ENCODE peak calls at places on chromosomes 5 and 9, in ten cellular contexts. H is HFF-Myc; I is CD4-positive, alpha-beta T cell; F is Peyer's patch; Z is ascending aorta; E is progenitor cell of endocrine pancreas; Y is neural crest cell; L is BJ; O is glutamatergic neuron; N is pancreas. T is an unnamed sample.

GRCh38 chr5:106699198-106699597 is 971.5 kb downstream of the EFNA5 start:
- DNase-seq in H (no peak), I (no peak), F (no peak), Z (no peak), E (no peak), Y (no peak), L (no peak), O (peak; percentile 23), N (no peak), T (no peak)

GRCh38 chr9:5554254-5554653 is 43.9 kb downstream of the PDCD1LG2 start:
- DNase-seq in H (no peak), I (no peak), F (no peak), Z (no peak), E (no peak), Y (no peak), L (no peak), O (no peak), N (no peak), T (no peak)

GRCh38 chr5:73960023-73960422 is 334.0 kb downstream of the ARHGEF28 start:
- DNase-seq in H (no peak), I (no peak), F (no peak), Z (no peak), E (no peak), Y (no peak), L (no peak), O (no peak), N (no peak), T (no peak)

GRCh38 chr9:110949081-110949480 is 89.2 kb downstream of the LPAR1 start:
- DNase-seq in H (no peak), I (no peak), F (no peak), Z (no peak), E (no peak), Y (no peak), L (no peak), O (no peak), N (no peak), T (no peak)

GRCh38 chr5:107604990-107605389 is 65.7 kb downstream of the EFNA5 start:
- DNase-seq in H (peak; percentile 63), I (no peak), F (no peak), Z (no peak), E (no peak), Y (no peak), L (peak; percentile 3), O (no peak), N (no peak), T (no peak)

GRCh38 chr9:33233659-33234335 is 6.2 kb upstream of the SPINK4 start:
- DNase-seq in H (peak; percentile 73), I (no peak), F (peak; percentile 94), Z (no peak), E (no peak), Y (no peak), L (peak; percentile 38), O (no peak), N (peak; percentile 93), T (no peak)

GRCh38 chr5:149730620-149731331 is 666 bp downstream of the PPARGC1B start:
- DNase-seq in H (no peak), I (peak; percentile 24), F (peak; percentile 74), Z (no peak), E (no peak), Y (peak; percentile 40), L (no peak), O (peak; percentile 63), N (peak; percentile 49), T (no peak)

GRCh38 chr9:34047864-34048729 is 590 bp downstream of the UBAP2 start:
- DNase-seq in H (no peak), I (peak; percentile 35), F (peak; percentile 70), Z (peak; percentile 62), E (peak; percentile 27), Y (peak; percentile 19), L (no peak), O (peak; percentile 56), N (peak; percentile 62), T (peak; percentile 46)

GRCh38 chr5:157479166-157479565 is 19.2 kb downstream of the NIPAL4 start:
- DNase-seq in H (no peak), I (no peak), F (no peak), Z (no peak), E (no peak), Y (no peak), L (no peak), O (no peak), N (no peak), T (no peak)

GRCh38 chr5:123520677-123521247 is 8.8 kb downstream of the CSNK1G3 start:
- DNase-seq in H (no peak), I (no peak), F (no peak), Z (no peak), E (no peak), Y (no peak), L (no peak), O (no peak), N (no peak), T (no peak)

GRCh38 chr5:55564716-55565115 is 30.0 kb upstream of the PLPP1 start:
- DNase-seq in H (no peak), I (no peak), F (no peak), Z (no peak), E (no peak), Y (no peak), L (no peak), O (no peak), N (no peak), T (no peak)

GRCh38 chr9:15524845-15525455 is 14.2 kb upstream of the PSIP1 start:
- DNase-seq in H (no peak), I (no peak), F (no peak), Z (no peak), E (no peak), Y (no peak), L (no peak), O (no peak), N (no peak), T (no peak)

GRCh38 chr5:147050172-147050571 is 171.6 kb upstream of the PPP2R2B start:
- DNase-seq in H (no peak), I (no peak), F (no peak), Z (no peak), E (no peak), Y (no peak), L (no peak), O (no peak), N (no peak), T (no peak)

GRCh38 chr9:104802906-104803305 is 39.0 kb downstream of the NIPSNAP3B start:
- DNase-seq in H (no peak), I (no peak), F (no peak), Z (no peak), E (no peak), Y (no peak), L (no peak), O (no peak), N (no peak), T (no peak)

GRCh38 chr9:104805441-104805840 is 41.5 kb downstream of the NIPSNAP3B start:
- DNase-seq in H (no peak), I (no peak), F (no peak), Z (no peak), E (no peak), Y (no peak), L (no peak), O (no peak), N (no peak), T (no peak)

GRCh38 chr9:104810421-104811339 is 46.8 kb downstream of the NIPSNAP3B start:
- DNase-seq in H (no peak), I (no peak), F (no peak), Z (no peak), E (no peak), Y (no peak), L (no peak), O (no peak), N (peak; percentile 72), T (no peak)

GRCh38 chr9:104808030-104808614 is 44.2 kb downstream of the NIPSNAP3B start:
- DNase-seq in H (no peak), I (no peak), F (no peak), Z (no peak), E (no peak), Y (no peak), L (no peak), O (no peak), N (no peak), T (no peak)
- TF ChIP-seq CTCF in H (peak; percentile 25), I (no peak), F (no peak), Z (no peak), E (peak; percentile 35), Y (peak; percentile 31), L (peak; percentile 43), O (no peak), N (no peak), T (peak; percentile 27)

DNA sequence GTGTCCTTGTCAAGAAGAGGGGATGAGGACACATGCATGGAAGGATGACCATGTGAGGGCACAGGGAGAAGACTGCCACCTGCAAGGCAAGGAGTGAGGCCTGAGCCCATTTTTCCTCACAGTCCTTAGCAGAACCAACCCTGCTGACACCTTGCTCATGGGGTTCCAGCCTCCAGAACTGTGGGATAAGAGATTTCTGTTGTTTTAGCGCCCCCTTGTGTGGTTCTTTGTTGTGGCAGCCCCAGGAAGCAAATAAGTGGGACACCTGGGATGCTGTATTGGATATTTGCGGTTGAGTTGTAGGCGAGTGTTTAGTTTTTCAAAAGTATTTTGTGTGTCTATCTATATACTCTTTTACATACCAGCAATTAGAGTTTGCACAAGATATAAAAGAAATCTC is 206.4 kb downstream of the NXNL2 start:
- DNase-seq in H (no peak), I (no peak), F (no peak), Z (no peak), E (no peak), Y (no peak), L (no peak), O (no peak), N (no peak), T (no peak)
- TF ChIP-seq CTCF in H (peak; percentile 54), I (no peak), F (no peak), Z (no peak), E (peak; percentile 40), Y (peak; percentile 52), L (peak; percentile 30), O (peak; percentile 35), N (no peak), T (peak; percentile 53)

GRCh38 chr9:120868339-120868675 is 8.7 kb downstream of the PHF19 start:
- DNase-seq in H (no peak), I (no peak), F (no peak), Z (no peak), E (no peak), Y (no peak), L (peak; percentile 44), O (no peak), N (no peak), T (no peak)
- TF ChIP-seq CTCF in H (no peak), I (no peak), F (peak; percentile 36), Z (no peak), E (no peak), Y (no peak), L (no peak), O (no peak), N (no peak), T (no peak)

DNA sequence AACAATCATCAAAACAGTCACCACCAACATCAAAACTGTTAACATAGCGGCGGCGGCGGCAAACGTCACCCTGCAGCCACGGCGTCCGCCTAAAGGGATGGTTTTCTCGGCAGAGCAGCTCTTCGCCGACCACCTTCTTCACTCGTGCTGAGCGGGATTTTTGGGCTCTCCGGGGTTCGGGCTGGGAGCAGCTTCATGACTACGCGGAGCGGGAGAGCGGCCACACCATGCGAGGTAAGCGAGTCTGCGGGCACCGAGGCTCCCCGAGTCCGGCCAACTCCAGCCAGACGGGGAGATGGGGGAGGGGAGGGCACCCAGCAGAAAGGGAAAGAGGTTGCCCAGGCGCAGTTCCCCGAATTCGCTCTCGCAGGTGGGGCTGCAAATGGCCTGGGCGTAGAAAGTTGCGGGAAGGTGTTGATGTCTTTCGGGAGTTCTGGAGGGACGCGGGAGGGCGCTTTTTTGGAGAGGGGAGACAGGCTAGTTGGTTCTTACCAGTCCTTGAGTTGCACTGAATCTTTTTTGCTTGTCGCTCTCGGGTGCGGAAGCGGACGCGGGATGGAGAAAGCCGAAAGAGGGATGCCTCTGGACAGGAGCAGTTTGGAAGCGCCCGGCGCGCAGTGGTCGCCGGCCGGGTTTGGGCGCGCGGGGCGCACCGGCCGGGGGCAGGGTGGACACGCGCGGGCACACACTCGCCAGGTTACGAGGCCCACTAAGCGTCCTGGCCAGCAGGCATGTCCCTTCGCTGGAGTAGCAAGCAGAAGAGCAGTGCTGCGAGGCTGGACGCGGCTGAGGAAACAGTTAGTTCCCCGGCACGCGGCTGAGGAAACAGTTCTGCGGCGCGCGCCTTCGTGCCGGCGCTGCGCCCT is 848 bp downstream of the RORB start:
- DNase-seq in H (no peak), I (no peak), F (peak; percentile 46), Z (peak; percentile 62), E (no peak), Y (peak; percentile 9), L (no peak), O (peak; percentile 53), N (peak; percentile 23), T (no peak)
- TF ChIP-seq CTCF in H (no peak), I (no peak), F (no peak), Z (no peak), E (no peak), Y (no peak), L (no peak), O (no peak), N (no peak), T (no peak)